ENCODE peak calls at places on chromosomes 11 and 22, in six cellular contexts. H is neural progenitor cell, Y is bronchial epithelial cell, M is osteocyte, E is progenitor cell of endocrine pancreas, X is PC-9. B is an unnamed sample.

GRCh38 chr11:79582434-79582833 is 141.6 kb upstream of the TENM4 start:
- DNase-seq in H (no peak), X (no peak), Y (no peak), E (no peak), M (no peak), B (no peak)

GRCh38 chr11:118078972-118079411 is 2.1 kb downstream of the TMPRSS4 start:
- DNase-seq in H (no peak), Y (no peak), E (no peak), X (no peak), M (no peak), B (no peak)

GRCh38 chr11:296206-296975 is 2.9 kb downstream of the IFITM5 start:
- DNase-seq in H (no peak), Y (no peak), M (no peak), X (no peak), E (no peak), B (no peak)

GRCh38 chr22:19822301-19823117 is 32.2 kb downstream of the GNB1L start:
- DNase-seq in X (no peak), H (no peak), M (peak; percentile 76), E (peak; percentile 7), Y (no peak), B (no peak)

GRCh38 chr22:42399315-42400271 is 32.6 kb downstream of the NFAM1 start:
- DNase-seq in M (no peak), E (no peak), H (peak; percentile 86), Y (no peak), X (no peak), B (peak; percentile 11)

GRCh38 chr11:13699870-13700269 is 31.4 kb downstream of the FAR1 start:
- DNase-seq in Y (no peak), M (no peak), H (no peak), X (no peak), E (no peak), B (no peak)

GRCh38 chr11:11148104-11148509 is 204.9 kb downstream of the CSNK2A3 start:
- DNase-seq in E (no peak), Y (peak; percentile 49), M (peak; percentile 90), H (peak; percentile 50), X (no peak), B (peak; percentile 62)

GRCh38 chr22:47796128-47796908 is 1033.9 kb downstream of the TBC1D22A start:
- DNase-seq in X (no peak), Y (no peak), M (peak; percentile 80), H (no peak), E (no peak), B (no peak)

GRCh38 chr11:78039919-78040671 is 17.0 kb upstream of the KCTD14 start:
- DNase-seq in H (no peak), Y (peak; percentile 89), E (no peak), M (peak; percentile 92), X (peak; percentile 92), B (peak; percentile 86)

GRCh38 chr22:31492151-31492550 is 2.5 kb upstream of the EIF4ENIF1 start:
- DNase-seq in X (no peak), E (no peak), H (no peak), Y (peak; percentile 26), M (no peak), B (peak; percentile 15)

GRCh38 chr22:28742562-28742962 is 723 bp downstream of the HSCB start:
- DNase-seq in Y (no peak), M (no peak), X (no peak), E (no peak), H (no peak), B (no peak)

GRCh38 chr22:49966716-49967332 is 6.3 kb downstream of the PIM3 start:
- DNase-seq in Y (no peak), X (no peak), M (no peak), H (peak; percentile 51), E (peak; percentile 10), B (no peak)

GRCh38 chr11:27296406-27296994 is 66.5 kb downstream of the CCDC34 start:
- DNase-seq in X (peak; percentile 4), M (no peak), Y (peak; percentile 69), H (peak; percentile 62), E (no peak), B (peak; percentile 75)

GRCh38 chr22:48867891-48868290 is 959.8 kb downstream of the BRD1 start:
- DNase-seq in Y (no peak), X (no peak), M (peak; percentile 68), E (no peak), H (peak; percentile 20), B (no peak)

GRCh38 chr11:126956664-126957063 is 43.9 kb downstream of the KIRREL3 start:
- DNase-seq in H (no peak), E (no peak), Y (no peak), X (no peak), M (no peak), B (no peak)

GRCh38 chr11:83836883-83837654 is 550.9 kb upstream of the CCDC90B start:
- DNase-seq in M (no peak), E (peak; percentile 31), Y (peak; percentile 39), X (peak; percentile 26), H (peak; percentile 75), B (peak; percentile 59)

GRCh38 chr22:25359601-25360261 is 140.3 kb downstream of the CRYBB2 start:
- DNase-seq in X (no peak), Y (no peak), H (no peak), E (no peak), M (no peak), B (no peak)

GRCh38 chr11:120793150-120793549 is 230.8 kb upstream of the TBCEL start:
- DNase-seq in H (no peak), Y (no peak), X (no peak), E (no peak), M (no peak), B (no peak)
- TF ChIP-seq CTCF in H (no peak), Y (no peak), X (no peak), E (no peak), M (no peak), B (no peak)

DNA sequence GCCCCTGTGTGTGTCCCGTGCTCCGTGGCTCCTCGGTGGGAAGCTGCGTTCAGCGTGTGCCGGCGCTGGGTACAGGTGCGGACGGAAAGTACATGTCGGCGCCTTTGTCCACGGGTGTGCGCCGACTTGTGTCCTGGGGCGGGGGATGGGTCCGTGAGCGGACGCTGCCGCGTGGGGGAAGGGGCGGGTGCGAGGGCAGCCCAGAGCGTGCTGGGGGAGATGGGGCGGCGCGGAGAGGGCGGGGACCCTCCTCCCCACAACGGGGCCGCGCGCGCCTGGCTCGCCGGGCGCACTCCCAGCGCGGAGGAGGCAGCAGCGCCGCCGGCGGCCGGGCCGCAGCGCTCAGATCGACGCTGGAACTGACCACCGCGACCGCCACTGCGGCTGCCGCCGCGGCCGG is 33.6 kb upstream of the RELT start:
- DNase-seq in M (no peak), X (no peak), Y (no peak), H (peak; percentile 86), E (peak; percentile 34), B (peak; percentile 14)
- TF ChIP-seq CTCF in M (no peak), X (no peak), Y (no peak), H (peak; percentile 34), E (peak; percentile 32), B (no peak)

GRCh38 chr11:75024068-75024449 is 35.3 kb downstream of the NEU3 start:
- DNase-seq in E (no peak), H (no peak), M (no peak), X (no peak), Y (no peak), B (no peak)

GRCh38 chr11:75022289-75022688 is 33.6 kb downstream of the NEU3 start:
- DNase-seq in Y (peak; percentile 18), E (no peak), M (no peak), H (no peak), X (no peak), B (peak; percentile 34)

GRCh38 chr11:75023446-75024067 is 34.8 kb downstream of the NEU3 start:
- DNase-seq in H (no peak), X (no peak), E (no peak), Y (no peak), M (peak; percentile 70), B (no peak)

GRCh38 chr11:75024764-75025211 is 36.1 kb downstream of the NEU3 start:
- DNase-seq in H (no peak), X (no peak), Y (no peak), E (no peak), M (peak; percentile 51), B (no peak)

DNA sequence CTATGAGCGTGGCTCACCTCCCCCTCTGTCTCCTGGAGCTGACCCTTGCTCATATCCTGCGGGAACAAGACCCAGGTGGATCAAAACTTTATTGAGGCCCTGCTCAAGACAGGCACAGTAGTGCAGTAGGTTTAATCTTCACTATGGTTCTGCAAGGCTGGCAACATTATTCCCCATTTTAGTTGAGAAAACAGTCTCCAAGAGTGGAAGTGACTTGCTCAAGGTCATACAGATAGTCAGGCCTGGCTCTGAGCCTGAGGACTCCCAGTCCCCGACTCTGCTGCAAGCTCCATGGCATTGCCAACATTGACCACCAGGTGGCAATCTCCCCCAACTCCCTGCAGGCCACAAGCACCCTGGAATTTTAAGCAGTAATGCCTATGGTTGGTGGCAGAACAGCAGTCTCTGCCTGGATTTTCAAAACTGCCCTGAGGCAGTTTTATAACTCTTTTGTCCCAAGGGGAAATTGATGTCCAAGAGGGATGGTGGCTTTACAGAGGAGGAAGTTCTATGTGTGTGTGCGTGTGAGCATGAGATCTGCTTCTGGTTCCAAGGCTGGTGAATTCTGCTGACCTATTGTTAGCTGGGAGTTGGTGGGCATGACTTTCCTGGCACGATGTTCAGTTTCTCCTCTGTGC is 34.1 kb downstream of the NEU3 start:
- DNase-seq in M (peak; percentile 94), Y (peak; percentile 71), H (peak; percentile 82), E (peak; percentile 73), X (peak; percentile 87), B (peak; percentile 82)
- TF ChIP-seq CTCF in M (peak; percentile 97), Y (peak; percentile 92), H (peak; percentile 94), E (peak; percentile 96), X (peak; percentile 98), B (peak; percentile 97)

GRCh38 chr22:38824587-38824986 is 19.2 kb downstream of the NPTXR start:
- DNase-seq in Y (peak; percentile 44), M (peak; percentile 90), E (peak; percentile 77), X (peak; percentile 62), H (peak; percentile 94), B (peak; percentile 75)
- TF ChIP-seq CTCF in Y (peak; percentile 53), M (peak; percentile 64), E (peak; percentile 62), X (peak; percentile 52), H (peak; percentile 53), B (peak; percentile 35)

B was measured in epithelial cell of esophagus.